ENCODE peak calls at places on chromosomes 6 and 20, in nine cellular contexts. L is uterus, Y is right lobe of liver, B is tibial nerve, U is IMR-90, E is K562, S is SK-N-SH, O is fibroblast of mammary gland, J is AG04450. M is an unnamed sample.

GRCh38 chr6:1312193-1312443 is 220 bp downstream of the FOXQ1 start:
- DNase-seq in J (no peak), S (peak), E (no peak), U (no peak), Y (no peak), O (no peak), B (no peak), L (no peak), M (peak)

GRCh38 chr20:48965189-48965910 is 43.8 kb downstream of the ARFGEF2 start:
- DNase-seq in U (peak), E (no peak), B (no peak), O (peak), L (no peak), J (no peak), S (no peak), Y (no peak), M (peak)

GRCh38 chr6:157764346-157765068 is 58.5 kb upstream of the SNX9 start:
- DNase-seq in O (peak), U (peak), J (peak), E (peak), Y (no peak), B (peak), L (peak), S (no peak), M (peak)

GRCh38 chr20:50999355-50999754 is 23.6 kb downstream of the KCNG1 start:
- DNase-seq in O (no peak), S (no peak), E (no peak), U (no peak), Y (no peak), L (no peak), J (no peak), B (no peak), M (no peak)

GRCh38 chr20:9344080-9344920 is 170.1 kb upstream of the LAMP5 start:
- DNase-seq in Y (no peak), S (no peak), E (no peak), J (no peak), B (no peak), U (peak), O (peak), L (peak), M (peak)

GRCh38 chr6:30169658-30170614 is 6.6 kb downstream of the TRIM15 start:
- DNase-seq in J (peak), L (no peak), U (peak), Y (no peak), B (no peak), O (peak), S (peak), E (peak), M (peak)

GRCh38 chr6:134185277-134185676 is 132.6 kb downstream of the SGK1 start:
- DNase-seq in S (no peak), L (no peak), B (no peak), O (no peak), Y (no peak), U (no peak), E (no peak), J (no peak), M (no peak)

GRCh38 chr6:97412511-97412910 is 129.5 kb upstream of the MMS22L start:
- DNase-seq in Y (no peak), S (no peak), E (no peak), O (no peak), J (no peak), L (no peak), U (no peak), B (no peak), M (no peak)

GRCh38 chr6:28425942-28426541 is 17.2 kb downstream of the ZSCAN23 start:
- DNase-seq in E (no peak), Y (no peak), O (no peak), U (no peak), S (no peak), J (no peak), B (no peak), L (no peak), M (no peak)

GRCh38 chr6:131807321-131807643 is 538 bp upstream of the ENPP1 start:
- DNase-seq in Y (no peak), J (no peak), O (no peak), U (no peak), L (no peak), S (no peak), B (no peak), E (no peak), M (no peak)

GRCh38 chr20:63135411-63135810 is 80.5 kb downstream of the YTHDF1 start:
- DNase-seq in B (no peak), L (no peak), Y (no peak), J (no peak), O (no peak), S (no peak), U (no peak), E (peak), M (no peak)

GRCh38 chr20:47985092-47985850 is 200.0 kb upstream of the SULF2 start:
- DNase-seq in O (no peak), Y (no peak), E (peak), S (no peak), L (no peak), B (no peak), J (no peak), U (peak), M (peak)

GRCh38 chr6:37650071-37650481 is 47.6 kb downstream of the MDGA1 start:
- DNase-seq in U (no peak), J (no peak), B (no peak), O (no peak), L (no peak), E (peak), S (no peak), Y (no peak), M (no peak)

GRCh38 chr20:11059659-11060058 is 385.9 kb upstream of the JAG1 start:
- DNase-seq in U (no peak), E (no peak), L (no peak), B (no peak), S (no peak), Y (no peak), J (no peak), O (no peak), M (no peak)

GRCh38 chr20:52593634-52594033 is 378.5 kb upstream of the TSHZ2 start:
- DNase-seq in U (no peak), O (peak), Y (no peak), B (no peak), L (no peak), J (no peak), E (no peak), S (no peak), M (no peak)

GRCh38 chr6:103273048-103273447 is 1586.7 kb downstream of the HACE1 start:
- DNase-seq in O (no peak), U (no peak), B (no peak), J (no peak), Y (no peak), L (no peak), S (peak), E (peak), M (no peak)

GRCh38 chr6:66897576-66897975 is 1190.5 kb upstream of the EYS start:
- DNase-seq in B (no peak), Y (no peak), O (peak), U (peak), E (no peak), L (no peak), J (no peak), S (no peak), M (peak)

GRCh38 chr6:153207041-153207440 is 76.0 kb upstream of the RGS17 start:
- DNase-seq in J (no peak), O (no peak), U (no peak), E (no peak), S (no peak), Y (no peak), B (no peak), L (no peak), M (no peak)

GRCh38 chr6:19805146-19805515 is 32.0 kb upstream of the ID4 start:
- DNase-seq in J (no peak), Y (no peak), L (no peak), O (peak), B (no peak), E (no peak), S (no peak), U (peak), M (no peak)

GRCh38 chr6:19802656-19803055 is 34.5 kb upstream of the ID4 start:
- DNase-seq in L (no peak), Y (no peak), E (no peak), J (no peak), O (no peak), U (no peak), B (no peak), S (no peak), M (no peak)

GRCh38 chr6:19804362-19805145 is 32.6 kb upstream of the ID4 start:
- DNase-seq in E (peak), L (peak), O (peak), U (peak), S (peak), Y (peak), J (peak), B (peak), M (peak)

GRCh38 chr6:19806971-19807396 is 30.2 kb upstream of the ID4 start:
- DNase-seq in Y (no peak), B (no peak), O (no peak), U (no peak), S (no peak), J (no peak), E (no peak), L (no peak), M (no peak)

DNA sequence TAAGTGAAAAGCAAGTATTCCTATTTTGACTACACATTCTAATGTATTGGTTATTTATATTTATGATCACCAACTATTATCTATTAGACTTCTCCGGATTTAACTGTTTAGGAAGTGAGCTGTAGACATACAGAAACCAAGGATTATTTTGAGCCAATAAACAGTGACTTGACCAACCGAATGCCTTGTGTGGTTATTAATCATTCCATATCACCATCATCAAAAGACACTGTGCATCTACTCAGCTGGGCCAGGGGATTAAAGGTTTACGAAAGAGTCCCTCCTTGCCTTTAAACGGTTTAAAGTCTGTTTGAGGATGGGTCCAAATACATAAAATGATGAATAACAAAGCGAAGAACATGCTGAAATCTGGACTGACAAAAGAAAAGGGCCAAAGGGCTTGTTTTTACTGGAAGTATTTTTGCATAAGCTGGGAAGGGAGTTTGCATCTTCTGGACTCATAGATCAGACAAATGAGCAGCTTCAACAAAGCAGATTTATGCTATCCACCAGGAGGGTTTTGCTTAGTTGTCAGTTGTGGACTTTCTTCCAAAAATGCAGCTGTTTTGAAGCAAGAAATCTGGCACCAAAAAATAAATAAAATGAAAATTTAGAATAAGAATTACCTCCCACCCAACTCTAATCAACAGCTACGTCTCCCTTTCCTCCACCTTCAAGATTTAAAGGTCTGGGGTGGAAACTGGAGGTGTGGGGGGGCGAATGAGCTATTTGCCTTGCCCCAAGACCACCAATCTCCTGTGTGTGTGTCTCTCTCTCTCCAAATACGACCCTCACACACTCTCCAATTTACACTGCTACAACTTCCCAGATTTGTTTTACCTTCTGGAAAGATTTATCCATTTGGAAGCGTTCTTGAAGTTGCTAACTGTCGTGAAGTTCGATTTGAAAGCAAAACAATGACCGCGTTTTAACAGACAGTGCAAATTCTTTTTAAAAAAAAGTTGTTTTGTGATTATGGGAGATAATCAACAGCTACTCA is 33.5 kb upstream of the ID4 start:
- DNase-seq in L (no peak), B (no peak), Y (no peak), E (no peak), S (no peak), U (peak), O (peak), J (no peak), M (peak)
- H3K4me3 ChIP-seq in L (peak), B (peak), Y (peak), E (peak), S (peak), U (peak), O (peak), J (peak), M (peak)

DNA sequence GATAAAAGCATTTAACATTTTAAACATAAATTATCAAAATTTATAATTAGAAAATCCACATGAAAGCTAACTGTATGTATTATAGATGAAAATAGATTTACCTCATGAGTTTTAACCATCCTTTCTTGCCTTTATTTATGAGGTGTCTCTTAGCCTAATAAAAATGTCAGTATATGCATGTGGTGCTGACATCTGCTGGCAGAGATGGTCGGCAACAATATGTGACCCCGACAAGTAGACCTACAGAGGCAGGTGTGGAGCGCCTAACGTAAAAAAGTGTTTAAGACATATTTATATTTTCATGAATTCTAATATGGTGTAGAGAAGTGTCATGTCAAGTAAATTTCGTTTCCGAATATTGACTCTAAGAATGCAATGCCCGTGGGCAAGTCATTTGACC is 149.0 kb upstream of the FUT9 start:
- DNase-seq in B (no peak), U (no peak), J (no peak), Y (peak), E (no peak), L (no peak), S (peak), O (peak), M (no peak)
- TF ChIP-seq CTCF in B (no peak), U (no peak), J (no peak), Y (peak), E (no peak), L (no peak), S (peak), O (no peak), M (no peak)

DNA sequence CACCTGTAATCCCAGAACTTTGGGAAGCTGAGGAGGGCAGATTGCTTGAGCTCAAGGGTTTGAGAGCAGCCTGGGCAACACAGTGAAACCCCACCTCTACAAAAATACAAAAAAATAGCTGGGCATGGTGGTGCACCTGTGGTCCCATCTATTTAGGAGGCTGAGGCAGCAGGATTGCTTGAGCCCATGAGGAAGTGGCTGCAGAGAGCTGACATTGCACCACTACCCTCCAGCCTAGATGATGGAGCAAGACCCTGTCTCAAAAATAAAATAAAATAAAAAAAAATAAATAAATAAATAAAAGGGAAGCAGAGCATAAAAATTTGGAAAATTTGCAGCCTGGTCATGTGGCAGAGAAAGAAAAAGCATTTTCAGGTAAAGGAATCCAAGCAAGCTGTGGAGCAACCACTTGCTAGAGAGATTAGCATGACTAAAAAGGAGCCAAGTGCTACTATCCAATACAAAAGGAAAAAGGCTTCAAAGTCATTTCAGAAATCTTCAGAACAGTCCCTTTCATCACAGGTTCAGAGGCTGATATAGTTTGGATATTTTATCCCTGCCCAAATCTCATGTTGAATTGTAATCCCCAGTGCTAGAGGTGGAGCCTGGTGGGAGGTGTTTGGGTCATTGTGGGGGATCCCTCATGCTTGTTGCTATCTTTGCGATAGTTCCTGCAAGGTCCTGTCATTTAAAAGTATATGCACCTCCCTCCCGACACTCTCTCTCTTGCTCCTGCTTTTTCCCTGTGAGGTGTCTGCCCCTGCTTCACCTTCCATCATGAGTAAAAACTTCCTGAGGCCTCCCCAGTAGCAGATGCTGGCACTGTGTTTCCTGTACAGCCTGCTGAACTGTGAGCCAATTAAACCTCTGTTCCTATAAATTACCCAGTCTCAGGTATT is 11.2 kb upstream of the TTK start:
- DNase-seq in Y (no peak), B (no peak), O (no peak), L (no peak), S (no peak), E (no peak), J (no peak), U (no peak), M (no peak)
- H3K4me3 ChIP-seq in Y (no peak), B (no peak), O (no peak), L (no peak), S (no peak), E (no peak), J (no peak), U (no peak), M (no peak)

GRCh38 chr6:13066820-13067219 is 261.5 kb downstream of the TBC1D7 start:
- DNase-seq in S (no peak), J (no peak), L (no peak), U (no peak), O (no peak), Y (no peak), B (no peak), E (no peak), M (no peak)
- TF ChIP-seq CTCF in S (no peak), J (no peak), L (no peak), U (no peak), O (no peak), Y (no peak), B (no peak), E (no peak), M (no peak)